ENCODE peak calls at places on chromosomes 4 and X, in nine cellular contexts. One of them, this sample, is unnamed.

GRCh38 chr4:82401600-82401999 is 27.8 kb upstream of the HNRNPD start:
- DNase-seq in GM19239: no peak
- DNase-seq in GM23338: no peak
- DNase-seq in adrenal gland: no peak
- DNase-seq in HCEC 1CT: no peak
- DNase-seq in COR-L47: no peak
- DNase-seq in activated naive CD4-positive, alpha-beta T cell treated with anti-CD3 and anti-CD28 coated beads, Interleukin-2, amount 10 ng/mL, durations not matched to agents 7 days and 5 days: no peak
- DNase-seq in LoVo: no peak
- DNase-seq in H9: no peak
- DNase-seq in this sample: no peak

GRCh38 chrX:19303216-19303880 is 40.4 kb upstream of the PDHA1 start:
- DNase-seq in GM19239: no peak
- DNase-seq in GM23338: no peak
- DNase-seq in adrenal gland: no peak
- DNase-seq in HCEC 1CT: peak; percentile 64
- DNase-seq in COR-L47: no peak
- DNase-seq in activated naive CD4-positive, alpha-beta T cell treated with anti-CD3 and anti-CD28 coated beads, Interleukin-2, amount 10 ng/mL, durations not matched to agents 7 days and 5 days: no peak
- DNase-seq in LoVo: no peak
- DNase-seq in H9: no peak
- DNase-seq in this sample: no peak

GRCh38 chrX:124211312-124211942 is 121.0 kb upstream of the TEX13D start:
- DNase-seq in GM19239: no peak
- DNase-seq in GM23338: peak; percentile 68
- DNase-seq in adrenal gland: no peak
- DNase-seq in HCEC 1CT: peak; percentile 2
- DNase-seq in COR-L47: no peak
- DNase-seq in activated naive CD4-positive, alpha-beta T cell treated with anti-CD3 and anti-CD28 coated beads, Interleukin-2, amount 10 ng/mL, durations not matched to agents 7 days and 5 days: no peak
- DNase-seq in LoVo: peak; percentile 0
- DNase-seq in H9: no peak
- DNase-seq in this sample: peak; percentile 24

GRCh38 chr4:189117426-189117825 is 823.2 kb upstream of the FRG1 start:
- DNase-seq in GM19239: no peak
- DNase-seq in GM23338: peak; percentile 45
- DNase-seq in adrenal gland: no peak
- DNase-seq in HCEC 1CT: no peak
- DNase-seq in COR-L47: peak; percentile 30
- DNase-seq in activated naive CD4-positive, alpha-beta T cell treated with anti-CD3 and anti-CD28 coated beads, Interleukin-2, amount 10 ng/mL, durations not matched to agents 7 days and 5 days: no peak
- DNase-seq in LoVo: no peak
- DNase-seq in H9: peak; percentile 38
- DNase-seq in this sample: no peak

GRCh38 chr4:85745939-85746338 is 271.0 kb downstream of the ARHGAP24 start:
- DNase-seq in GM19239: no peak
- DNase-seq in GM23338: no peak
- DNase-seq in adrenal gland: no peak
- DNase-seq in HCEC 1CT: no peak
- DNase-seq in COR-L47: no peak
- DNase-seq in activated naive CD4-positive, alpha-beta T cell treated with anti-CD3 and anti-CD28 coated beads, Interleukin-2, amount 10 ng/mL, durations not matched to agents 7 days and 5 days: no peak
- DNase-seq in LoVo: no peak
- DNase-seq in H9: no peak
- DNase-seq in this sample: no peak

GRCh38 chr4:55330241-55330640 is 15.8 kb upstream of the SRD5A3 start:
- DNase-seq in GM19239: no peak
- DNase-seq in GM23338: no peak
- DNase-seq in adrenal gland: no peak
- DNase-seq in HCEC 1CT: peak; percentile 5
- DNase-seq in COR-L47: no peak
- DNase-seq in activated naive CD4-positive, alpha-beta T cell treated with anti-CD3 and anti-CD28 coated beads, Interleukin-2, amount 10 ng/mL, durations not matched to agents 7 days and 5 days: no peak
- DNase-seq in LoVo: no peak
- DNase-seq in H9: no peak
- DNase-seq in this sample: no peak

GRCh38 chr4:140372607-140373327 is 679 bp upstream of the SCOC start:
- DNase-seq in GM19239: peak; percentile 31
- DNase-seq in GM23338: peak; percentile 10
- DNase-seq in adrenal gland: peak; percentile 11
- DNase-seq in HCEC 1CT: peak; percentile 3
- DNase-seq in COR-L47: peak; percentile 12
- DNase-seq in activated naive CD4-positive, alpha-beta T cell treated with anti-CD3 and anti-CD28 coated beads, Interleukin-2, amount 10 ng/mL, durations not matched to agents 7 days and 5 days: peak; percentile 59
- DNase-seq in LoVo: peak; percentile 25
- DNase-seq in H9: no peak
- DNase-seq in this sample: peak; percentile 42

GRCh38 chrX:134908235-134908834 is 82.5 kb upstream of the SMIM10 start:
- DNase-seq in GM19239: no peak
- DNase-seq in GM23338: no peak
- DNase-seq in adrenal gland: peak; percentile 18
- DNase-seq in HCEC 1CT: peak; percentile 17
- DNase-seq in COR-L47: no peak
- DNase-seq in activated naive CD4-positive, alpha-beta T cell treated with anti-CD3 and anti-CD28 coated beads, Interleukin-2, amount 10 ng/mL, durations not matched to agents 7 days and 5 days: peak; percentile 45
- DNase-seq in LoVo: no peak
- DNase-seq in H9: no peak
- DNase-seq in this sample: peak; percentile 24

GRCh38 chr4:168830777-168831512 is 179.1 kb downstream of the CBR4 start:
- DNase-seq in GM19239: no peak
- DNase-seq in GM23338: no peak
- DNase-seq in adrenal gland: no peak
- DNase-seq in HCEC 1CT: peak; percentile 34
- DNase-seq in COR-L47: no peak
- DNase-seq in activated naive CD4-positive, alpha-beta T cell treated with anti-CD3 and anti-CD28 coated beads, Interleukin-2, amount 10 ng/mL, durations not matched to agents 7 days and 5 days: no peak
- DNase-seq in LoVo: peak; percentile 15
- DNase-seq in H9: no peak
- DNase-seq in this sample: no peak

GRCh38 chr4:177441803-177442622 is at the start of gene AGA:
- DNase-seq in GM19239: peak; percentile 79
- DNase-seq in GM23338: peak; percentile 95
- DNase-seq in adrenal gland: peak; percentile 98
- DNase-seq in HCEC 1CT: peak; percentile 84
- DNase-seq in COR-L47: peak; percentile 96
- DNase-seq in activated naive CD4-positive, alpha-beta T cell treated with anti-CD3 and anti-CD28 coated beads, Interleukin-2, amount 10 ng/mL, durations not matched to agents 7 days and 5 days: peak; percentile 98
- DNase-seq in LoVo: peak; percentile 93
- DNase-seq in H9: peak; percentile 94
- DNase-seq in this sample: peak; percentile 97

GRCh38 chr4:14023036-14023435 is 395.5 kb upstream of the BOD1L1 start:
- DNase-seq in GM19239: no peak
- DNase-seq in GM23338: no peak
- DNase-seq in adrenal gland: no peak
- DNase-seq in HCEC 1CT: peak; percentile 41
- DNase-seq in COR-L47: no peak
- DNase-seq in activated naive CD4-positive, alpha-beta T cell treated with anti-CD3 and anti-CD28 coated beads, Interleukin-2, amount 10 ng/mL, durations not matched to agents 7 days and 5 days: no peak
- DNase-seq in LoVo: no peak
- DNase-seq in H9: no peak
- DNase-seq in this sample: no peak

GRCh38 chrX:43940811-43941210 is 32.4 kb downstream of the NDP start:
- DNase-seq in GM19239: no peak
- DNase-seq in GM23338: peak; percentile 20
- DNase-seq in adrenal gland: peak; percentile 19
- DNase-seq in HCEC 1CT: peak; percentile 9
- DNase-seq in COR-L47: no peak
- DNase-seq in activated naive CD4-positive, alpha-beta T cell treated with anti-CD3 and anti-CD28 coated beads, Interleukin-2, amount 10 ng/mL, durations not matched to agents 7 days and 5 days: no peak
- DNase-seq in LoVo: no peak
- DNase-seq in H9: peak; percentile 35
- DNase-seq in this sample: no peak

GRCh38 chrX:72348247-72348979 is 42.7 kb upstream of the CITED1 start:
- DNase-seq in GM19239: no peak
- DNase-seq in GM23338: no peak
- DNase-seq in adrenal gland: no peak
- DNase-seq in HCEC 1CT: no peak
- DNase-seq in COR-L47: no peak
- DNase-seq in activated naive CD4-positive, alpha-beta T cell treated with anti-CD3 and anti-CD28 coated beads, Interleukin-2, amount 10 ng/mL, durations not matched to agents 7 days and 5 days: no peak
- DNase-seq in LoVo: no peak
- DNase-seq in H9: no peak
- DNase-seq in this sample: peak; percentile 16

GRCh38 chr4:22338806-22339205 is 177.1 kb downstream of the ADGRA3 start:
- DNase-seq in GM19239: no peak
- DNase-seq in GM23338: no peak
- DNase-seq in adrenal gland: no peak
- DNase-seq in HCEC 1CT: no peak
- DNase-seq in COR-L47: no peak
- DNase-seq in activated naive CD4-positive, alpha-beta T cell treated with anti-CD3 and anti-CD28 coated beads, Interleukin-2, amount 10 ng/mL, durations not matched to agents 7 days and 5 days: no peak
- DNase-seq in LoVo: no peak
- DNase-seq in H9: no peak
- DNase-seq in this sample: no peak

GRCh38 chr4:5638316-5638715 is 70.0 kb downstream of the EVC2 start:
- DNase-seq in GM19239: no peak
- DNase-seq in GM23338: no peak
- DNase-seq in adrenal gland: no peak
- DNase-seq in HCEC 1CT: peak; percentile 79
- DNase-seq in COR-L47: no peak
- DNase-seq in activated naive CD4-positive, alpha-beta T cell treated with anti-CD3 and anti-CD28 coated beads, Interleukin-2, amount 10 ng/mL, durations not matched to agents 7 days and 5 days: no peak
- DNase-seq in LoVo: no peak
- DNase-seq in H9: no peak
- DNase-seq in this sample: no peak

GRCh38 chr4:163515198-163515597 is 20.7 kb downstream of the TMA16 start:
- DNase-seq in GM19239: no peak
- DNase-seq in GM23338: no peak
- DNase-seq in adrenal gland: peak; percentile 24
- DNase-seq in HCEC 1CT: no peak
- DNase-seq in COR-L47: no peak
- DNase-seq in activated naive CD4-positive, alpha-beta T cell treated with anti-CD3 and anti-CD28 coated beads, Interleukin-2, amount 10 ng/mL, durations not matched to agents 7 days and 5 days: no peak
- DNase-seq in LoVo: no peak
- DNase-seq in H9: no peak
- DNase-seq in this sample: no peak

GRCh38 chrX:47278684-47279083 is 45.9 kb downstream of the USP11 start:
- DNase-seq in GM19239: no peak
- DNase-seq in GM23338: no peak
- DNase-seq in adrenal gland: no peak
- DNase-seq in HCEC 1CT: peak; percentile 61
- DNase-seq in COR-L47: no peak
- DNase-seq in activated naive CD4-positive, alpha-beta T cell treated with anti-CD3 and anti-CD28 coated beads, Interleukin-2, amount 10 ng/mL, durations not matched to agents 7 days and 5 days: no peak
- DNase-seq in LoVo: no peak
- DNase-seq in H9: no peak
- DNase-seq in this sample: no peak

GRCh38 chr4:108396900-108397299 is 223.5 kb upstream of the RPL34 start:
- DNase-seq in GM19239: no peak
- DNase-seq in GM23338: no peak
- DNase-seq in adrenal gland: no peak
- DNase-seq in HCEC 1CT: no peak
- DNase-seq in COR-L47: no peak
- DNase-seq in activated naive CD4-positive, alpha-beta T cell treated with anti-CD3 and anti-CD28 coated beads, Interleukin-2, amount 10 ng/mL, durations not matched to agents 7 days and 5 days: no peak
- DNase-seq in LoVo: no peak
- DNase-seq in H9: no peak
- DNase-seq in this sample: no peak

GRCh38 chr4:71549516-71550160 is 210.8 kb downstream of the SLC4A4 start:
- DNase-seq in GM19239: no peak
- DNase-seq in GM23338: no peak
- DNase-seq in adrenal gland: no peak
- DNase-seq in HCEC 1CT: no peak
- DNase-seq in COR-L47: no peak
- DNase-seq in activated naive CD4-positive, alpha-beta T cell treated with anti-CD3 and anti-CD28 coated beads, Interleukin-2, amount 10 ng/mL, durations not matched to agents 7 days and 5 days: no peak
- DNase-seq in LoVo: no peak
- DNase-seq in H9: no peak
- DNase-seq in this sample: no peak

GRCh38 chr4:72876946-72877345 is 192.6 kb downstream of the COX18 start:
- DNase-seq in GM19239: no peak
- DNase-seq in GM23338: no peak
- DNase-seq in adrenal gland: no peak
- DNase-seq in HCEC 1CT: no peak
- DNase-seq in COR-L47: no peak
- DNase-seq in activated naive CD4-positive, alpha-beta T cell treated with anti-CD3 and anti-CD28 coated beads, Interleukin-2, amount 10 ng/mL, durations not matched to agents 7 days and 5 days: no peak
- DNase-seq in LoVo: no peak
- DNase-seq in H9: no peak
- DNase-seq in this sample: no peak

GRCh38 chrX:22063284-22063683 is 31.2 kb downstream of the PHEX start:
- DNase-seq in GM19239: no peak
- DNase-seq in GM23338: no peak
- DNase-seq in adrenal gland: no peak
- DNase-seq in HCEC 1CT: no peak
- DNase-seq in COR-L47: no peak
- DNase-seq in activated naive CD4-positive, alpha-beta T cell treated with anti-CD3 and anti-CD28 coated beads, Interleukin-2, amount 10 ng/mL, durations not matched to agents 7 days and 5 days: no peak
- DNase-seq in LoVo: no peak
- DNase-seq in H9: no peak
- DNase-seq in this sample: no peak

GRCh38 chr4:68175562-68176155 is 46.0 kb upstream of the TMPRSS11F start:
- DNase-seq in GM19239: peak; percentile 18
- DNase-seq in GM23338: peak; percentile 87
- DNase-seq in adrenal gland: peak; percentile 46
- DNase-seq in HCEC 1CT: peak; percentile 20
- DNase-seq in COR-L47: peak; percentile 33
- DNase-seq in activated naive CD4-positive, alpha-beta T cell treated with anti-CD3 and anti-CD28 coated beads, Interleukin-2, amount 10 ng/mL, durations not matched to agents 7 days and 5 days: peak; percentile 50
- DNase-seq in LoVo: peak; percentile 49
- DNase-seq in H9: peak; percentile 28
- DNase-seq in this sample: peak; percentile 24

GRCh38 chr4:8725071-8725841 is 132.7 kb downstream of the CPZ start:
- DNase-seq in GM19239: no peak
- DNase-seq in GM23338: peak; percentile 26
- DNase-seq in adrenal gland: peak; percentile 3
- DNase-seq in HCEC 1CT: no peak
- DNase-seq in COR-L47: no peak
- DNase-seq in activated naive CD4-positive, alpha-beta T cell treated with anti-CD3 and anti-CD28 coated beads, Interleukin-2, amount 10 ng/mL, durations not matched to agents 7 days and 5 days: peak; percentile 7
- DNase-seq in LoVo: no peak
- DNase-seq in H9: peak; percentile 47
- DNase-seq in this sample: no peak

GRCh38 chr4:10336471-10336870 is 120.8 kb downstream of the ZNF518B start:
- DNase-seq in GM19239: no peak
- DNase-seq in GM23338: no peak
- DNase-seq in adrenal gland: no peak
- DNase-seq in HCEC 1CT: no peak
- DNase-seq in COR-L47: no peak
- DNase-seq in activated naive CD4-positive, alpha-beta T cell treated with anti-CD3 and anti-CD28 coated beads, Interleukin-2, amount 10 ng/mL, durations not matched to agents 7 days and 5 days: no peak
- DNase-seq in LoVo: no peak
- DNase-seq in H9: no peak
- DNase-seq in this sample: no peak

GRCh38 chr4:26787461-26788340 is 72.9 kb upstream of the STIM2 start:
- DNase-seq in GM19239: no peak
- DNase-seq in GM23338: peak; percentile 72
- DNase-seq in adrenal gland: peak; percentile 78
- DNase-seq in HCEC 1CT: peak; percentile 22
- DNase-seq in COR-L47: peak; percentile 77
- DNase-seq in activated naive CD4-positive, alpha-beta T cell treated with anti-CD3 and anti-CD28 coated beads, Interleukin-2, amount 10 ng/mL, durations not matched to agents 7 days and 5 days: peak; percentile 34
- DNase-seq in LoVo: peak; percentile 84
- DNase-seq in H9: peak; percentile 70
- DNase-seq in this sample: no peak

This sample was measured in activated CD4-positive, alpha-beta memory T cell treated with anti-CD3 and anti-CD28 coated beads, Interleukin-2, amount 10 ng/mL, durations not matched to agents 7 days and 5 days.